ENCODE peak calls at places on chromosomes 3 and 15, in four cellular contexts. M is B cell; X is endothelial cell; E is CD8-positive, alpha-beta T cell. K is an unnamed sample.

GRCh38 chr3:5250467-5251195 is 63.1 kb downstream of the EDEM1 start:
- DNase-seq in M (no peak), E (no peak), X (no peak), K (no peak)

GRCh38 chr3:71528816-71529215 is 54.7 kb downstream of the FOXP1 start:
- DNase-seq in M (no peak), X (no peak), E (no peak), K (no peak)

GRCh38 chr3:156674911-156675743 is 737 bp downstream of the TIPARP start:
- DNase-seq in E (peak), X (peak), M (peak), K (peak)

GRCh38 chr3:12999147-13000140 is 73.8 kb downstream of the IQSEC1 start:
- DNase-seq in M (peak), X (no peak), E (no peak), K (peak)

GRCh38 chr15:93200448-93201226 is 111.6 kb upstream of the RGMA start:
- DNase-seq in X (no peak), E (no peak), M (no peak), K (no peak)

GRCh38 chr15:32641517-32642059 is at the start of gene SCG5:
- DNase-seq in M (no peak), E (no peak), X (peak), K (no peak)

GRCh38 chr3:115843206-115843605 is 219.9 kb downstream of the GAP43 start:
- DNase-seq in M (no peak), X (no peak), E (no peak), K (no peak)

GRCh38 chr15:90142216-90143175 is 40.2 kb upstream of the IDH2 start:
- DNase-seq in X (no peak), E (peak), M (no peak), K (no peak)

GRCh38 chr15:89575656-89576416 is 567 bp downstream of the TICRR start:
- DNase-seq in X (peak), M (no peak), E (no peak), K (no peak)

GRCh38 chr3:87272718-87273337 is 3.6 kb downstream of the POU1F1 start:
- DNase-seq in E (no peak), M (peak), X (no peak), K (no peak)

DNA sequence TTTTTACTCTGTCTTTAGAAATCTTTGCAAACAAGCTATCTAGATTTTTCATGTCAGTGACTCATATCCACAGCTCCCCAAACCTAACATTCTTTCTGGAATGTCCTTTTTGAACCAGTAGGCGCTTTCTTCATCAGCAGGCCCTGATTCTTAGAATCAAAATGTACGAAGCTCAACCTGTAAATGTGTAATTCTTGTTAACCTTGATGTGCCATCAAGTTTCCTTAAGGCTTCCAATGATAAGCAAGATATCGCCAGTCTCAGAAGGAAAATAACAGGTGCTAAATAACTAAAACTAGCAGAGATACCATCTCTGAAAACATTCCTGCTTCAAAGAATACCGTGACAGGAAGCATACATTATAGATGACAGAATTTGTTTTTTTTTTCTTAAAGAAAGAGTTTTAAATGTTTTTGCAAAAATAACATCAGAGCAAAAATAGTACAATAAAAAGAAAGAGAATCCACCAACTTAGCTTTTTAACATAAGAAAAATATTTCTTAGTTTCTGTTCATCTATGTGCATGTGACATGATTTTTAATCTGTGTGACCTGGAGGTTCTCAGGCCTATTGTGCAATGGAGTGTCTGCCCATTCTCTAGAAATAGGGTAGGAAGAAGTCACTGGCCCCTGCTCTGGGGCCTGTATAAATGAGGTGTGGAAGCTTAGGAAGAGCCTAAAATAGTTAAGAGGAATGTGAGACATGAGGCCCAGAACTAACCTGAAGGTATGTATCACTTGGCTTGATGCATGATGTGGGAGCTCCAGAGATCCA is 14.7 kb upstream of the SECISBP2L start:
- DNase-seq in E (no peak), X (no peak), M (no peak), K (no peak)
- TF ChIP-seq CTCF in E (no peak), X (no peak), M (no peak), K (no peak)

DNA sequence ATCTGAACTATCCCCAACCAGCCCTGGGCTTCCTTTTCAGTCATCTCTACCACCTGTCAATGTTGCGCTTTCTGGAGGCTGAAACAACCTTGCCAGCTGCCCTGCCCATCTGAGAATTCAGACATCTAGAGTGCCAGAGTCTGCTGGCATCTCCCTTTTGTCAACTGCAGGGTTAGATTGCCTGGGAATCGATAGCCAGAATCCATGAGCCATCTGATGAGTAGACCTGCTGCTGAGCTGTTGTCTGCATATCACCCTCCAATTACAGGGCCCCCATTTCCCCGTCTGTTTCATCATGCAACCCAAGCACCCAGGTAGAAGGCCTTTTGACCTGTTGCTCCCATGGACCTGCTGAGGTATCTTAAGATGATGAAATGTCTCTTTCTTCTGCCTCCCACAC is 280.1 kb downstream of the EPHB1 start:
- DNase-seq in M (no peak), X (no peak), E (no peak), K (no peak)
- TF ChIP-seq CTCF in M (no peak), X (no peak), E (no peak), K (no peak)

GRCh38 chr3:42209917-42210316 is 56.1 kb downstream of the CCK start:
- DNase-seq in M (no peak), E (no peak), X (no peak), K (no peak)
- TF ChIP-seq CTCF in M (no peak), E (no peak), X (no peak), K (no peak)

DNA sequence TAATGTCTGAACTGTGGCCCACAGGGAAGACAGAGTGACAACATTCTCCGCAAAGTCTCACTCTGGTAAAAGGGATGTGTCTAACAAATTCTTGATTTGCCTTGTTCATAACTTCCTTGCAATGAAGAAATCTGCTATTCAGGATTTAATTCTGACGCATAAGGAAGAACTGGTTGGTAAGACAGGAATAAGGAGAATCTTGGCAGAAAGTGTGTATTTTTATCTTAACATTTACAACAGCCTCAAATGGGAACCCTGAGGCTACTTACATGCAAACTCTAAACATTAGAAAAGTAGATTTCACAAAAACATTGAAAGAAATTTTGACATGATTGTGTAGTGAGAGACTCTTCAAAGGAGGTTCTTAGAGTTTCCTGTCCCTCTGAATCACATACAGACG is 10.8 kb upstream of the PLD1 start:
- DNase-seq in M (no peak), X (no peak), E (no peak), K (no peak)
- TF ChIP-seq CTCF in M (no peak), X (no peak), E (no peak), K (no peak)

DNA sequence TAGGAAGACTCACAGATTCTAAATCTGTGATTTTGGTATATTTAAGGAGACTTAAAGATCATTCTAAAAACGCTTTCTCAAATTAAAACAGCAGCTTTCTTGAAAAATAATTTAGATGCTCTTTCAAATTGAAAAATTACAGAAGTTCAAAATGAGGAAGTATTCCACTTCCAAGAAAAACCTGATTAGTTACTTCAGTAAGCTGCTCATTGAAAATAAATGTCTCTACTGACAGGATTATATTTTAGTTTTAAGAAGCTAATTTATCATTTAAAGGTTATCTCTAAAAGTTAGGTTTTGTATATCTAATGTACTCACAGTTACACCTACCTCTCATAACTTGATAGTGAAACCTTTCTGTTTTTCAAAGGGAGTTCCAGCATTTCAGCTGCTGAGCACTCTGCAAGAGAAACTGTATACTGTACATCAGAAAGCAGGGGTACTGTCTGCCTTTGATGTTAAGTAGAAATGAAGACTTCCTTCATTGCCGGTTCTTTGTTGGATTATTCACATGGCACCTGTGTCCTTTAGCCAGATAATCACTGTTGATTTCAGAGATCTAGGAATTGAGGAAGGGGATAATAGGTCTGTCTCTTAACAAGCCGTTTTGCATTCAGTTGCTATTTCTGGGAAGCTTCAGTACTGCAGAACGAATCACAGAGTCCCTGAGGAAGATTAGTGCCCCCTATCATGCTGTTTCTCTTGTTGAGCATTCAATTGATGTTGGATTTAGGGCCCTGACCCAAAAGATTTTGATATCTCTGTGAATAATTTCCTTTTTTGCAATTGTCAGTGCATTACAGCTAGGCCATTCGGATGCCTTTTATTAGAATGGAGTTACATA is 161.7 kb downstream of the TCF12 start:
- DNase-seq in E (no peak), M (no peak), X (no peak), K (no peak)
- TF ChIP-seq CTCF in E (no peak), M (no peak), X (no peak), K (no peak)

DNA sequence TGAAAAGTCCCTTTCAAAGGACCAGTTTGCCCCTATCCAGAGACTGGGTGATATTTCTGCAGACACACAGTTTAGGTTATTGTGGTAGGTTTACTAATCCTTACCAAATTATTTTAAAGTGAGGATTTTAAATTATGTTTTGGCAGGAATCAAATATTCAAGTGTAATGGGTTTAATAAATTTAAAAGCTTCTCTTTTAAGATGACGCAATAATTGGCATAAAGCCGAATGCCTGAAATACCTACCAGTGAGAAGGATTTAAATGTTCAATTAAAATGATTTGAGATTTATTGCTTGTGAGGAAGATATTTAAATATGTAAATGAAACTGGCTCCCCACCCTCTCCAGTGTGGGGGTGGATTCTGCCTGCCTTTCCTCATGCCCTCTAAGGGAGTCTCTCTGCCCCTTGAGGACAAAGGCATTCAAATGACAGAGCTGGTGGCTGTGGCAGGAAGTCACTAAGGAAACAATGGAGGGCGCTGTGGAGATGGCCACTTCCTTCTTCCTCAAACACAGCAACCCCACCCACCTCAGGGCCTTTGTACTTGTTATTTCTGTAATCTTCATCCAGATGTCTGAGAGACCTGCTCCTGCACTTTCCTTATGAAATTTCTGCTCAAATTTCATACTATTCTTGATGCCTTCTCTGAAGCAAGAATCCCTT is 131.7 kb downstream of the TNIK start:
- DNase-seq in X (peak), E (peak), M (peak), K (peak)
- TF ChIP-seq CTCF in X (no peak), E (peak), M (no peak), K (peak)

GRCh38 chr15:31498329-31498728 is 171.7 kb downstream of the KLF13 start:
- DNase-seq in X (no peak), M (no peak), E (no peak), K (no peak)
- TF ChIP-seq CTCF in X (no peak), M (no peak), E (no peak), K (no peak)

GRCh38 chr3:99499235-99499798 is 139.1 kb upstream of the COL8A1 start:
- DNase-seq in E (no peak), X (peak), M (no peak), K (no peak)
- TF ChIP-seq CTCF in E (no peak), X (peak), M (no peak), K (peak)